ENCODE peak calls at places on chromosomes 6 and 20, in four cellular contexts. K is activated gamma-delta T cell treated with anti-CD3 and anti-CD28 coated beads, Interleukin-2, amount 50 U/mL, for 16 hours; V is head of caudate nucleus; G is COLO829. P is an unnamed sample.

GRCh38 chr6:54135665-54136370 is 24.6 kb downstream of the MLIP start:
- DNase-seq in G (no peak), K (no peak), V (no peak), P (no peak)

GRCh38 chr6:159604443-159604956 is 88.5 kb downstream of the SOD2 start:
- DNase-seq in K (no peak), G (no peak), V (no peak), P (no peak)

GRCh38 chr6:26199057-26199772 is 112.0 kb downstream of the HFE start:
- DNase-seq in V (peak; percentile 51), K (no peak), G (peak; percentile 98), P (peak; percentile 86)

GRCh38 chr6:125220712-125221111 is 67.1 kb downstream of the TPD52L1 start:
- DNase-seq in K (no peak), G (peak; percentile 79), V (no peak), P (no peak)

GRCh38 chr6:19669206-19669605 is 168.0 kb upstream of the ID4 start:
- DNase-seq in V (no peak), G (no peak), K (no peak), P (no peak)

GRCh38 chr6:155121699-155122098 is 126.6 kb downstream of the TIAM2 start:
- DNase-seq in K (no peak), V (no peak), G (no peak), P (no peak)

GRCh38 chr6:148509789-148510581 is 167.3 kb downstream of the SASH1 start:
- DNase-seq in G (peak; percentile 87), V (no peak), K (no peak), P (no peak)

GRCh38 chr20:9079038-9079731 is 10.3 kb downstream of the PLCB4 start:
- DNase-seq in G (no peak), K (no peak), V (no peak), P (no peak)

GRCh38 chr6:92589970-92590369 is 829.4 kb downstream of the EPHA7 start:
- DNase-seq in G (no peak), V (no peak), K (no peak), P (no peak)

GRCh38 chr20:5077761-5078387 is 41.9 kb downstream of the PCNA start:
- DNase-seq in V (no peak), K (no peak), G (no peak), P (no peak)

GRCh38 chr6:138105880-138106664 is 1.1 kb downstream of the PERP start:
- DNase-seq in K (no peak), V (no peak), G (no peak), P (no peak)

GRCh38 chr6:89084954-89085353 is 4.4 kb downstream of the PNRC1 start:
- DNase-seq in G (no peak), K (no peak), V (no peak), P (no peak)

GRCh38 chr6:72890233-72890632 is 268.4 kb downstream of the KCNQ5 start:
- DNase-seq in K (no peak), G (no peak), V (no peak), P (no peak)

GRCh38 chr20:46575794-46576495 is 25.5 kb upstream of the OCSTAMP start:
- DNase-seq in V (no peak), K (no peak), G (peak; percentile 53), P (no peak)

GRCh38 chr20:51382986-51383821 is 159.3 kb downstream of the NFATC2 start:
- DNase-seq in K (no peak), G (no peak), V (no peak), P (no peak)

GRCh38 chr20:22379472-22379871 is 204.9 kb downstream of the FOXA2 start:
- DNase-seq in K (no peak), G (no peak), V (no peak), P (no peak)

GRCh38 chr6:139288496-139289040 is 3.2 kb downstream of the TXLNB start:
- DNase-seq in V (no peak), K (no peak), G (no peak), P (no peak)

GRCh38 chr6:29631860-29632731 is 887 bp downstream of the GABBR1 start:
- DNase-seq in K (peak; percentile 27), V (peak; percentile 61), G (no peak), P (peak; percentile 37)

GRCh38 chr20:54004397-54004940 is 65.9 kb downstream of the BCAS1 start:
- DNase-seq in G (no peak), V (no peak), K (no peak), P (peak; percentile 11)

GRCh38 chr6:6712979-6713514 is 124.5 kb downstream of the LY86 start:
- DNase-seq in V (no peak), G (no peak), K (no peak), P (no peak)

GRCh38 chr6:151914475-151914874 is 107.0 kb downstream of the ESR1 start:
- DNase-seq in V (no peak), K (no peak), G (no peak), P (no peak)

GRCh38 chr6:112235956-112236355 is 18.4 kb downstream of the LAMA4 start:
- DNase-seq in V (no peak), K (no peak), G (no peak), P (no peak)

GRCh38 chr20:38937978-38938473 is 11.8 kb downstream of the FAM83D start:
- DNase-seq in K (no peak), G (no peak), V (no peak), P (no peak)

GRCh38 chr20:22232923-22233322 is 351.4 kb downstream of the FOXA2 start:
- DNase-seq in V (no peak), G (no peak), K (no peak), P (no peak)

GRCh38 chr6:130945401-130945919 is 117.6 kb downstream of the EPB41L2 start:
- DNase-seq in K (no peak), V (no peak), G (peak; percentile 59), P (no peak)

GRCh38 chr20:34689486-34689885 is 12.6 kb upstream of the PIGU start:
- DNase-seq in V (no peak), K (no peak), G (no peak), P (no peak)

GRCh38 chr6:167930300-167930699 is 67.2 kb upstream of the KIF25 start:
- DNase-seq in V (no peak), K (no peak), G (no peak), P (no peak)

GRCh38 chr20:3572151-3572550 is 91.0 kb downstream of the GFRA4 start:
- DNase-seq in V (no peak), K (no peak), G (peak; percentile 53), P (no peak)

GRCh38 chr6:57265755-57266221 is 43.7 kb upstream of the RAB23 start:
- DNase-seq in G (no peak), V (no peak), K (no peak), P (no peak)

GRCh38 chr6:153702671-153703070 is 336.4 kb upstream of the OPRM1 start:
- DNase-seq in V (no peak), G (no peak), K (no peak), P (no peak)

GRCh38 chr6:105320766-105321165 is 82.1 kb downstream of the PREP start:
- DNase-seq in K (no peak), G (no peak), V (no peak), P (no peak)

GRCh38 chr20:61295249-61295648 is 43.2 kb downstream of the CDH4 start:
- DNase-seq in V (no peak), K (no peak), G (no peak), P (no peak)

GRCh38 chr20:34874094-34874654 is 1.5 kb upstream of the GGT7 start:
- DNase-seq in V (peak; percentile 74), K (no peak), G (peak; percentile 90), P (peak; percentile 39)

GRCh38 chr6:154093231-154094044 is 54.4 kb downstream of the OPRM1 start:
- DNase-seq in K (no peak), G (no peak), V (no peak), P (no peak)

GRCh38 chr20:41669708-41670263 is 51.6 kb upstream of the CHD6 start:
- DNase-seq in K (no peak), V (no peak), G (no peak), P (no peak)

GRCh38 chr6:133407320-133408100 is 166.4 kb downstream of the EYA4 start:
- DNase-seq in K (no peak), V (no peak), G (no peak), P (no peak)

GRCh38 chr6:21935561-21936028 is 342.0 kb downstream of the SOX4 start:
- DNase-seq in K (no peak), G (no peak), V (no peak), P (no peak)

GRCh38 chr6:79143320-79143898 is 65.4 kb upstream of the PHIP start:
- DNase-seq in V (no peak), K (no peak), G (no peak), P (no peak)